ENCODE peak calls at places on chromosomes 3 and 15, in seven cellular contexts. T is stimulated activated CD4-positive, alpha-beta T cell treated with anti-CD3 and anti-CD28 coated beads, Interleukin-4, amount 100 ng/mL, for 4 hours; I is nephron progenitor cell; V is ACHN; X is activated naive CD4-positive, alpha-beta T cell; H is caudate nucleus; C is Kasumi-1. S is an unnamed sample.
A peak's percentile ranks its signal among the peaks of the same experiment; 100 is the strongest.

GRCh38 chr15:71096676-71097075 is 18.6 kb upstream of the THSD4 start:
- DNase-seq in T (no peak), I (no peak), V (no peak), X (no peak), H (no peak), C (no peak), S (no peak)

GRCh38 chr15:90482124-90483011 is 47.4 kb upstream of the CRTC3 start:
- DNase-seq in T (peak; percentile 36), I (peak; percentile 48), V (peak; percentile 33), X (no peak), H (peak; percentile 8), C (peak; percentile 83), S (peak; percentile 39)

GRCh38 chr3:95434436-95434835 is 1371.6 kb downstream of the NSUN3 start:
- DNase-seq in T (no peak), I (no peak), V (no peak), X (no peak), H (no peak), C (no peak), S (no peak)

GRCh38 chr15:70538278-70538677 is 225.1 kb downstream of the UACA start:
- DNase-seq in T (no peak), I (no peak), V (peak; percentile 40), X (no peak), H (no peak), C (no peak), S (no peak)

GRCh38 chr15:65329991-65330735 is 25.7 kb downstream of the RNU5B-1 start:
- DNase-seq in T (no peak), I (no peak), V (no peak), X (no peak), H (no peak), C (no peak), S (no peak)

GRCh38 chr15:93846148-93846547 is 385.2 kb upstream of the MCTP2 start:
- DNase-seq in T (no peak), I (no peak), V (no peak), X (no peak), H (no peak), C (no peak), S (no peak)

GRCh38 chr3:4060608-4061007 is 242.6 kb upstream of the SETMAR start:
- DNase-seq in T (no peak), I (no peak), V (no peak), X (no peak), H (no peak), C (no peak), S (no peak)

GRCh38 chr15:76062282-76062681 is 2.5 kb downstream of the TMEM266 start:
- DNase-seq in T (no peak), I (no peak), V (no peak), X (no peak), H (no peak), C (no peak), S (no peak)